ENCODE peak calls at places on chromosomes 5 and 9, in four cellular contexts. C is fibroblast of lung, W is GM12878, F is H1. G is an unnamed sample.

GRCh38 chr5:35990941-35991592 is at the start of gene UGT3A1:
- DNase-seq in C (no peak), W (no peak), F (peak; percentile 74), G (no peak)

GRCh38 chr5:158898185-158899177 is 201.2 kb downstream of the EBF1 start:
- DNase-seq in C (no peak), W (no peak), F (no peak), G (peak; percentile 17)

GRCh38 chr5:117058740-117059139 is 484.1 kb upstream of the SEMA6A start:
- DNase-seq in C (no peak), W (no peak), F (no peak), G (no peak)

GRCh38 chr9:116286287-116286686 is 132.7 kb downstream of the PAPPA start:
- DNase-seq in C (peak; percentile 15), W (no peak), F (peak; percentile 73), G (no peak)

GRCh38 chr9:83596899-83597504 is 25.9 kb upstream of the IDNK start:
- DNase-seq in C (peak; percentile 23), W (no peak), F (no peak), G (peak; percentile 38)

GRCh38 chr9:120642129-120642528 is 62.2 kb upstream of the CDK5RAP2 start:
- DNase-seq in C (peak; percentile 14), W (no peak), F (no peak), G (no peak)

GRCh38 chr9:115671236-115671770 is 482.3 kb upstream of the PAPPA start:
- DNase-seq in C (no peak), W (no peak), F (no peak), G (peak; percentile 28)

GRCh38 chr5:9545301-9545958 is 445 bp downstream of the SEMA5A start:
- DNase-seq in C (no peak), W (no peak), F (no peak), G (peak; percentile 35)

GRCh38 chr9:121652037-121652837 is 803 bp downstream of the DAB2IP start:
- DNase-seq in C (no peak), W (no peak), F (no peak), G (peak; percentile 7)

GRCh38 chr5:91436241-91436640 is 53.1 kb upstream of the ARRDC3 start:
- DNase-seq in C (no peak), W (no peak), F (no peak), G (no peak)

GRCh38 chr5:9447691-9448090 is 98.2 kb downstream of the SEMA5A start:
- DNase-seq in C (peak; percentile 41), W (no peak), F (no peak), G (peak; percentile 28)

GRCh38 chr9:16848189-16848588 is 22.3 kb downstream of the BNC2 start:
- DNase-seq in C (no peak), W (no peak), F (no peak), G (no peak)

GRCh38 chr9:2966846-2967372 is 123.0 kb upstream of the PUM3 start:
- DNase-seq in C (no peak), W (no peak), F (no peak), G (no peak)

GRCh38 chr9:134301387-134302129 is 24.7 kb upstream of the RXRA start:
- DNase-seq in C (no peak), W (peak; percentile 74), F (no peak), G (no peak)

GRCh38 chr5:107682533-107682932 is 11.8 kb upstream of the EFNA5 start:
- DNase-seq in C (no peak), W (no peak), F (no peak), G (no peak)

GRCh38 chr5:133877351-133878235 is 90.8 kb downstream of the C5orf15 start:
- DNase-seq in C (no peak), W (no peak), F (peak; percentile 21), G (no peak)

GRCh38 chr9:69785757-69786156 is 25.9 kb upstream of the PTAR1 start:
- DNase-seq in C (peak; percentile 57), W (no peak), F (no peak), G (peak; percentile 50)

GRCh38 chr5:143913008-143913752 is 101.2 kb downstream of the HMHB1 start:
- DNase-seq in C (peak; percentile 27), W (no peak), F (no peak), G (peak; percentile 92)

GRCh38 chr5:115626444-115626823 is 598 bp upstream of the TMED7 start:
- DNase-seq in C (peak; percentile 64), W (no peak), F (no peak), G (peak; percentile 74)

GRCh38 chr5:176573564-176574296 is 24.6 kb downstream of the CDHR2 start:
- DNase-seq in C (peak; percentile 46), W (no peak), F (no peak), G (peak; percentile 52)

GRCh38 chr5:52774005-52774410 is 13.7 kb upstream of the ITGA1 start:
- DNase-seq in C (no peak), W (no peak), F (no peak), G (no peak)

GRCh38 chr5:17216974-17217325 is 481 bp upstream of the BASP1 start:
- DNase-seq in C (peak; percentile 70), W (no peak), F (no peak), G (peak; percentile 55)

GRCh38 chr5:55997742-55998351 is 3.1 kb upstream of the IL6ST start:
- DNase-seq in C (peak; percentile 59), W (no peak), F (no peak), G (peak; percentile 83)

GRCh38 chr9:87537625-87538024 is 40.0 kb downstream of the DAPK1 start:
- DNase-seq in C (no peak), W (no peak), F (no peak), G (no peak)

GRCh38 chr9:123087359-123087888 is 54.0 kb downstream of the GPR21 start:
- DNase-seq in C (no peak), W (no peak), F (no peak), G (no peak)

GRCh38 chr5:123124495-123125171 is 35.6 kb downstream of the PRDM6 start:
- DNase-seq in C (peak; percentile 83), W (no peak), F (no peak), G (peak; percentile 56)

GRCh38 chr5:40428129-40428528 is 251.6 kb upstream of the PTGER4 start:
- DNase-seq in C (peak; percentile 83), W (no peak), F (no peak), G (peak; percentile 69)

GRCh38 chr5:68459093-68459492 is 243.5 kb downstream of the PIK3R1 start:
- DNase-seq in C (no peak), W (no peak), F (no peak), G (no peak)
- H2AFZ ChIP-seq in C (no peak overlapping the region), W (no peak overlapping the region), F (no peak overlapping the region), G (no peak overlapping the region)

GRCh38 chr9:21684831-21685362 is 117.5 kb upstream of the MTAP start:
- DNase-seq in C (peak; percentile 36), W (no peak), F (no peak), G (peak; percentile 82)

GRCh38 chr9:21682981-21683380 is 119.5 kb upstream of the MTAP start:
- DNase-seq in C (peak; percentile 49), W (no peak), F (no peak), G (peak; percentile 75)

GRCh38 chr9:21682376-21682775 is 120.1 kb upstream of the MTAP start:
- DNase-seq in C (no peak), W (no peak), F (no peak), G (peak; percentile 19)

GRCh38 chr9:21684231-21684630 is 118.2 kb upstream of the MTAP start:
- DNase-seq in C (no peak), W (no peak), F (no peak), G (no peak)

GRCh38 chr9:21683484-21684175 is 118.8 kb upstream of the MTAP start:
- DNase-seq in C (no peak), W (no peak), F (no peak), G (no peak)
- H3K4me1 ChIP-seq in C (peaks cover 25% of the 10 kb centered on the region), W (no peaks in the 10 kb centered on the region), F (no peaks in the 10 kb centered on the region), G (peaks cover 99% of the 10 kb centered on the region)

GRCh38 chr5:175254155-175254554 is 189.8 kb downstream of the DRD1 start:
- DNase-seq in C (peak; percentile 75), W (no peak), F (no peak), G (peak; percentile 16)
- H2AFZ ChIP-seq in C (peak overlapping the region; percentile 1), W (no peak overlapping the region), F (peak overlapping the region; percentile 65), G (no peak overlapping the region)

DNA sequence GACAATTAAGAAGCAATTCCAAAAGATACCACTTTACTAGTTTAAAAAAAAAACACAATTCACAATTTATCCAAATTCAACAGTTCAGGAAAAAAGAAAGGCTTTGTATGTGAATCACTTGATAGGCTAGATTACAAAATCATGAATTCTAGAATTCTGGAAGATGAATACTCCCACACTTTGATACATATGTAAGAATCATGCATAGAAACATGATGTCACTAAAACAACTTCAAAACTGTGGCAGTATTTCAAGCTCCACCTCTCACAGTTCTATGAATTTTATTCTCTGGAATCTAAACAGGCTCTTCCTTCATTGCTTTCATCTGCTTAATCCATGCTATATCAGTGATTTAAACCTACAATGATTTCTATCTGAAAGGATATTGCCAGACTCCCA is 51.0 kb downstream of the GNAQ start:
- DNase-seq in C (peak; percentile 64), W (no peak), F (no peak), G (peak; percentile 77)
- H3K4me1 ChIP-seq in C (peaks cover 8% of the 10 kb centered on the region), W (no peaks in the 10 kb centered on the region), F (peaks cover 4% of the 10 kb centered on the region), G (peaks cover 39% of the 10 kb centered on the region)

GRCh38 chr9:137410891-137411249 is 12.1 kb downstream of the EXD3 start:
- DNase-seq in C (no peak), W (no peak), F (no peak), G (no peak)
- H2AFZ ChIP-seq in C (no peak overlapping the region), W (no peak overlapping the region), F (no peak overlapping the region), G (no peak overlapping the region)

DNA sequence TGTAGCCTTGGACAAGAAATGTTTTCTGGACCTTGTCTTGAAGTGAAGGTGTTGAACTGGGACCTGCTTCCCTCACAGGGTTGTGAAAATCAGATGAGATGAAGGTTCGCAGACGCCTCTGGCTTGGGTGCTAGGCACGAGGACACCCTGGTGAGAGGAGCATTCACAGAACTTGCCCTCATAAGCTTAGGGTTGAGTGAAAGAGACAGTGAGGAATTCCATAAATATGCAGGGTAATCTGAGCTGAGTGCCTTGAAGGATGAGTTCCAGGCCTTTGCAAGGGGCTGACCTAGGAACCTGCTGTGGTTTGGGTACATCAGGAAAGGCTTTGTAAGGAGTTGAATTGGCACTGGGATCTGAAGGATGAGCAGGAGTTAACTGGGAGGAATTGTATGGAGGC is 75.7 kb upstream of the SAP30L start:
- DNase-seq in C (no peak), W (no peak), F (no peak), G (peak; percentile 58)
- H3K4me1 ChIP-seq in C (peaks cover 35% of the 10 kb centered on the region), W (no peaks in the 10 kb centered on the region), F (peaks cover 8% of the 10 kb centered on the region), G (peaks cover 78% of the 10 kb centered on the region)

G was measured in GM23248.